ENCODE peak calls at places on chromosomes 4 and X, in five cellular contexts. One of them, this sample, is unnamed.

GRCh38 chrX:118974088-118974907 is at the start of gene LONRF3:
- DNase-seq in 8988T: peak
- DNase-seq in HTR-8/SVneo: no peak
- DNase-seq in GM12865: no peak
- DNase-seq in NCI-H1930: no peak
- DNase-seq in this sample: no peak

GRCh38 chr4:118338981-118339765 is 13.6 kb downstream of the PRSS12 start:
- DNase-seq in NCI-H1930: no peak
- DNase-seq in GM12865: no peak
- DNase-seq in HTR-8/SVneo: no peak
- DNase-seq in 8988T: no peak
- DNase-seq in this sample: no peak

GRCh38 chrX:152733261-152733975 is at the start of the genes CSAG1 and MAGEA12:
- DNase-seq in HTR-8/SVneo: no peak
- DNase-seq in 8988T: no peak
- DNase-seq in GM12865: no peak
- DNase-seq in NCI-H1930: peak
- DNase-seq in this sample: no peak

GRCh38 chrX:8201896-8202331 is 30.8 kb upstream of the VCX2 start:
- DNase-seq in 8988T: no peak
- DNase-seq in HTR-8/SVneo: no peak
- DNase-seq in NCI-H1930: no peak
- DNase-seq in GM12865: no peak
- DNase-seq in this sample: no peak

GRCh38 chrX:44344687-44345086 is 1.2 kb upstream of the EFHC2 start:
- DNase-seq in 8988T: no peak
- DNase-seq in HTR-8/SVneo: no peak
- DNase-seq in GM12865: peak
- DNase-seq in NCI-H1930: no peak
- DNase-seq in this sample: no peak

GRCh38 chr4:158754385-158755180 is 14.2 kb upstream of the FNIP2 start:
- DNase-seq in HTR-8/SVneo: no peak
- DNase-seq in 8988T: no peak
- DNase-seq in GM12865: no peak
- DNase-seq in NCI-H1930: no peak
- DNase-seq in this sample: no peak

GRCh38 chrX:136307471-136307870 is 6.7 kb downstream of the ADGRG4 start:
- DNase-seq in 8988T: no peak
- DNase-seq in NCI-H1930: no peak
- DNase-seq in HTR-8/SVneo: no peak
- DNase-seq in GM12865: no peak
- DNase-seq in this sample: no peak

GRCh38 chr4:84492737-84493091 is 6.4 kb downstream of the NKX6-1 start:
- DNase-seq in GM12865: no peak
- DNase-seq in NCI-H1930: no peak
- DNase-seq in 8988T: no peak
- DNase-seq in HTR-8/SVneo: no peak
- DNase-seq in this sample: no peak

GRCh38 chr4:15587649-15588048 is 67.5 kb downstream of the FBXL5 start:
- DNase-seq in 8988T: no peak
- DNase-seq in GM12865: no peak
- DNase-seq in HTR-8/SVneo: no peak
- DNase-seq in NCI-H1930: no peak
- DNase-seq in this sample: no peak

GRCh38 chr4:163071308-163071707 is 95.4 kb downstream of the NAF1 start:
- DNase-seq in GM12865: no peak
- DNase-seq in NCI-H1930: no peak
- DNase-seq in HTR-8/SVneo: no peak
- DNase-seq in 8988T: no peak
- DNase-seq in this sample: no peak

GRCh38 chr4:76212851-76213414 is 691 bp downstream of the SCARB2 start:
- DNase-seq in GM12865: no peak
- DNase-seq in 8988T: no peak
- DNase-seq in HTR-8/SVneo: peak
- DNase-seq in NCI-H1930: no peak
- DNase-seq in this sample: no peak

GRCh38 chrX:69123481-69123880 is 41.8 kb downstream of the PJA1 start:
- DNase-seq in HTR-8/SVneo: no peak
- DNase-seq in NCI-H1930: no peak
- DNase-seq in GM12865: no peak
- DNase-seq in 8988T: no peak
- DNase-seq in this sample: no peak

GRCh38 chr4:174434455-174434854 is 87.8 kb downstream of the HPGD start:
- DNase-seq in GM12865: no peak
- DNase-seq in 8988T: no peak
- DNase-seq in NCI-H1930: no peak
- DNase-seq in HTR-8/SVneo: no peak
- DNase-seq in this sample: no peak

This sample was measured in NCI-H1048.